ENCODE peak calls at places on chromosomes 4 and X, in four cellular contexts. Z is fibroblast of mammary gland, O is mammary epithelial cell, D is cardiac muscle cell. K is an unnamed sample.

GRCh38 chrX:22629105-22629725 is 356.5 kb downstream of the CBLL2 start:
- DNase-seq in O (peak), Z (peak), D (peak), K (peak)

GRCh38 chr4:69875576-69875975 is 15.6 kb upstream of the SULT1E1 start:
- DNase-seq in D (no peak), Z (no peak), O (no peak), K (no peak)

GRCh38 chr4:181017038-181017437 is 1226.2 kb upstream of the TENM3 start:
- DNase-seq in Z (no peak), D (no peak), O (no peak), K (no peak)

GRCh38 chr4:34365891-34366290 is 1878.4 kb downstream of the ARAP2 start:
- DNase-seq in O (no peak), D (no peak), Z (no peak), K (no peak)

GRCh38 chr4:133068083-133068482 is 81.0 kb upstream of the PCDH10 start:
- DNase-seq in Z (no peak), D (no peak), O (no peak), K (no peak)

GRCh38 chr4:126956192-126956897 is 676.4 kb upstream of the INTU start:
- DNase-seq in Z (no peak), D (no peak), O (no peak), K (no peak)

GRCh38 chrX:154918060-154918483 is 31.9 kb downstream of the F8A1 start:
- DNase-seq in Z (peak), O (peak), D (peak), K (peak)

GRCh38 chr4:14247767-14248166 is 620.2 kb upstream of the BOD1L1 start:
- DNase-seq in O (no peak), D (no peak), Z (no peak), K (no peak)

GRCh38 chrX:141220342-141221008 is 21.8 kb downstream of the SPANXC start:
- DNase-seq in O (peak), D (peak), Z (peak), K (peak)

GRCh38 chr4:16259531-16260246 is 33.4 kb upstream of the TAPT1 start:
- DNase-seq in O (no peak), Z (peak), D (peak), K (peak)

GRCh38 chrX:23103546-23103945 is 103.8 kb downstream of the DDX53 start:
- DNase-seq in O (no peak), Z (no peak), D (no peak), K (no peak)

GRCh38 chr4:167143018-167143417 is 91.3 kb downstream of the SPOCK3 start:
- DNase-seq in O (no peak), D (no peak), Z (no peak), K (peak)

DNA sequence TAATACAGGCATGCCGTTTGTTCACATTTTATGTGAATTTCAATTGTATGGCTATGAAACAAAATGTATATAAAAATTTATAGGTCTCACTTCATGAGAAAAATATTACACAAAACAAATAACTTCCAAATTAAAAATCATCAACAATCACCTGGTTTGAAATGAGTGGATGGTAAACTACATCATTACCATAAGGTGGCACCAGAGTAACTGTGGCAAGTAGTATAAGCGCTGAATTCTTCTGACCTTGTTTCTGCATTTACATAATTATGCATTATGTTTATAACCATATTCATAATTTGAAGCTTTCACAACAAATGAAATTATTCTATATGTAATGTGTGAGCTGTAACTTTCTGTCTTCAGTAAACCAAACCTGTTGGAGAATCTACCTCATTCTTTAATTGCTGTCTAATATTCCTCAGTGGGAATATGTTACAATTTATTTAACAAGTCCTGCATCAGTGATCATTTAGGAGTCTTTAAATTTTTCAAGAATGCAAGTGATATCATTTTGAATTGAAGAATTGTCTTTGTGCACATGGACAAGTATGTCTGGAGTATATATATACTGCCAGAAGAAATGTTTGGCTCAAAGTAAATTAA is 55.2 kb downstream of the MMRN1 start:
- DNase-seq in Z (peak), D (no peak), O (no peak), K (peak)
- TF ChIP-seq CTCF in Z (peak), D (peak), O (peak), K (peak)

DNA sequence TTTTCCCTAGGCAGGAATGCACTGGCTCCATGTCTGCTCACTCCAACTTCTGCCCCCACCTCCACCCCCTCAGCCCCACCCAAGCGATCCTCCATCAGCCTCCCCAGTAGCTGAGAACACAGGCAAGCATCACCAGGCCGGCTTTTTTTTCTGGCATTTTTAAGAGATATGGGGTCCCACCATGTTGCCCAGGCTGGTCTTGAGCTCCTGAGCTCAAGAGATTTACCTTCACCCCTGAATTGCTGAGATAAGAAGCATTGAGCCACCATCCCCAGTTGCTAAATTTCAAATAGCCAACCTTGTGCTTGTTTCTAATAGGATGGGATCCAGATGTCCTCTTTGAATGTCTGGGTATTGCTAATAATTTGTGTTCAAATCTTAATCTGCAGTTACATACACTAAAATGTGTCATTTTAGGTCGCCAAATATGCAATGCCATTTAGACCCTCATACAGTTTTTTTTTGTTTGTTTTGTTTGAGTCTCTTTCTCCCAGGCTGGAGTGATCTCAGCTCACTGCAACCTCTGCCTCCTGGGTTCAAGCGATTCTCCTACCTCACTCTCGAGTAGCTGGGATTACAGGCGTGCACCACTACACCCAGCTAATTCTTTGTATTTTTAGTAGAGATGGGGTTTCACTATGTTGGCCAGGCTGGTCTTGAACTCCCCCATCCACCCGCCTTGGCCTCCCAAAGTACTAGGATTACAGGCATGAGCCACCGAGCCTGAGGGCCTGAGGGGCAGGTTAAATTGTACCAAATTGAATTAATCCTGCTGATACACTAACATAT is 8.8 kb downstream of the LARP7 start:
- DNase-seq in O (no peak), D (no peak), Z (no peak), K (no peak)
- H3K4me3 ChIP-seq in O (no peak), D (no peak), Z (no peak), K (no peak)

DNA sequence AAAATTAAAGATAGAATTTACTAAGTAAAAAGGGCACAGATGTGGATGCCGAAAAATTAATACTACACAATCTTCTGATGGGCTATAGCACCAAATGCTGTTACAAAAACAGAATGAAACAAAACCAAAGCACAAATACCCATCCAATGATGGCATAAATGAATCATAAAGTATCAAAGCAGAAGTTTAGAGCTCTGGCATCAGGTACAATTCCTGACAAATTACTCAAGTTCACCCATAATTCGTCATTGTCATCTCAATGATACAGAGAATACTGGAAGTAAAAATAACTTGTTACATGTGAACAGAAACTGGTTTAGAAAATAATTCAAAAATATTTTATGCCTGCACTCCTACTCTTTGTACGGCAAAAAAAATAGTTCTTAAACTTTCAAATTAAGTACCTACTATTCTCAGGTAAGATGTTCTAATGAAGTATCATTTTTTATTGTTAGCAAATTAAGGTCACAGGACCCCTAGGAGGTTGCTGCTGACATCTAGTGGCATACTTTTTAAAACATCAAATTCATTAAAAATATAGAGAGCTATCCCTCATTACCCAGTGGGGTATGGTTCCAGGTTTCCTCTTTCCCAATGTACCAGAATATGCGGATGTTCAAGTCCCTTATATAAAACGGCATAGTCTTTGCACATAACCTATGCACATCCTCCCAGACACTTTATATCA is 126.1 kb downstream of the INPP4B start:
- DNase-seq in O (peak), D (peak), Z (peak), K (peak)
- TF ChIP-seq CTCF in O (peak), D (peak), Z (peak), K (peak)

GRCh38 chrX:11010476-11010875 is 100.7 kb upstream of the HCCS start:
- DNase-seq in Z (peak), D (no peak), O (peak), K (peak)
- H3K4me3 ChIP-seq in Z (no peak), D (no peak), O (no peak), K (no peak)

K was measured in epithelial cell of esophagus.